ENCODE peak calls at places on chromosomes 1 and 21, in five cellular contexts. I is ovary, X is B cell, L is mesothelial cell of epicardium, B is GM13977. Z is an unnamed sample.

GRCh38 chr1:3919706-3920105 is 19.6 kb upstream of the C1orf174 start:
- DNase-seq in I (no peak), X (no peak), L (no peak), B (no peak), Z (no peak)

GRCh38 chr1:226495716-226496115 is 52.8 kb upstream of the STUM start:
- DNase-seq in I (no peak), X (no peak), L (no peak), B (no peak), Z (no peak)

GRCh38 chr21:42565886-42566523 is 52.4 kb downstream of the SLC37A1 start:
- DNase-seq in I (no peak), X (no peak), L (no peak), B (no peak), Z (no peak)

GRCh38 chr1:210373878-210374599 is 45.3 kb downstream of the HHAT start:
- DNase-seq in I (no peak), X (no peak), L (no peak), B (peak; percentile 66), Z (peak; percentile 64)

GRCh38 chr1:1796466-1796865 is 18.2 kb upstream of the NADK start:
- DNase-seq in I (no peak), X (no peak), L (no peak), B (no peak), Z (no peak)

GRCh38 chr1:94012686-94013330 is 103.6 kb upstream of the GCLM start:
- DNase-seq in I (no peak), X (no peak), L (no peak), B (no peak), Z (no peak)

GRCh38 chr21:33707846-33708245 is 65.5 kb downstream of the ITSN1 start:
- DNase-seq in I (no peak), X (no peak), L (no peak), B (no peak), Z (no peak)

GRCh38 chr21:45074048-45074817 is at the start of gene ADARB1:
- DNase-seq in I (peak; percentile 54), X (peak; percentile 64), L (peak; percentile 75), B (peak; percentile 96), Z (peak; percentile 93)

GRCh38 chr1:226436855-226437491 is 29.1 kb upstream of the PARP1 start:
- DNase-seq in I (no peak), X (peak; percentile 79), L (no peak), B (no peak), Z (no peak)

GRCh38 chr1:25425098-25426085 is 4.8 kb upstream of the RHCE start:
- DNase-seq in I (no peak), X (no peak), L (no peak), B (no peak), Z (no peak)

GRCh38 chr1:8027748-8028631 is 1.9 kb upstream of the ERRFI1 start:
- DNase-seq in I (no peak), X (no peak), L (no peak), B (no peak), Z (no peak)

GRCh38 chr1:221316491-221317056 is 425.3 kb downstream of the DUSP10 start:
- DNase-seq in I (no peak), X (no peak), L (no peak), B (no peak), Z (no peak)

GRCh38 chr1:162359523-162360236 is 17.0 kb downstream of the SPATA46 start:
- DNase-seq in I (no peak), X (no peak), L (no peak), B (no peak), Z (no peak)

GRCh38 chr1:223180803-223181321 is 37.8 kb upstream of the TLR5 start:
- DNase-seq in I (no peak), X (no peak), L (no peak), B (no peak), Z (no peak)

GRCh38 chr1:165533254-165533653 is 10.5 kb upstream of the LRRC52 start:
- DNase-seq in I (no peak), X (no peak), L (no peak), B (no peak), Z (no peak)

GRCh38 chr21:29164330-29164942 is 34.0 kb downstream of the MAP3K7CL start:
- DNase-seq in I (no peak), X (no peak), L (no peak), B (peak; percentile 28), Z (peak; percentile 30)

GRCh38 chr1:228445524-228445866 is 28.8 kb upstream of the TRIM17 start:
- DNase-seq in I (no peak), X (no peak), L (no peak), B (no peak), Z (no peak)

GRCh38 chr1:181482521-181483083 is 715 bp upstream of the CACNA1E start:
- DNase-seq in I (no peak), X (no peak), L (peak; percentile 59), B (peak; percentile 83), Z (peak; percentile 80)

GRCh38 chr1:68426594-68426993 is 23.2 kb downstream of the RPE65 start:
- DNase-seq in I (no peak), X (no peak), L (no peak), B (no peak), Z (no peak)

GRCh38 chr1:151947140-151947539 is 37.8 kb upstream of the THEM4 start:
- DNase-seq in I (no peak), X (no peak), L (no peak), B (no peak), Z (no peak)

GRCh38 chr1:111719561-111720239 is 19.5 kb downstream of the INKA2 start:
- DNase-seq in I (no peak), X (no peak), L (no peak), B (no peak), Z (no peak)

GRCh38 chr1:3135746-3136455 is 66.9 kb downstream of the PRDM16 start:
- DNase-seq in I (no peak), X (no peak), L (no peak), B (no peak), Z (no peak)

GRCh38 chr1:233327938-233328660 is 575 bp downstream of the MAP3K21 start:
- DNase-seq in I (peak; percentile 8), X (no peak), L (peak; percentile 51), B (peak; percentile 43), Z (peak; percentile 22)

GRCh38 chr1:7470904-7471638 is 300.0 kb upstream of the VAMP3 start:
- DNase-seq in I (peak; percentile 77), X (no peak), L (peak; percentile 51), B (no peak), Z (no peak)

GRCh38 chr1:87959236-87959635 is 630.6 kb downstream of the LMO4 start:
- DNase-seq in I (no peak), X (no peak), L (no peak), B (no peak), Z (no peak)

GRCh38 chr1:37323486-37324377 is 150.6 kb upstream of the ZC3H12A start:
- DNase-seq in I (no peak), X (peak; percentile 55), L (no peak), B (peak; percentile 81), Z (peak; percentile 75)

GRCh38 chr1:97901017-97901658 is 19.7 kb downstream of the DPYD start:
- DNase-seq in I (no peak), X (no peak), L (no peak), B (no peak), Z (no peak)

GRCh38 chr1:242081446-242081845 is 82.5 kb upstream of the MAP1LC3C start:
- DNase-seq in I (no peak), X (no peak), L (no peak), B (no peak), Z (no peak)

DNA sequence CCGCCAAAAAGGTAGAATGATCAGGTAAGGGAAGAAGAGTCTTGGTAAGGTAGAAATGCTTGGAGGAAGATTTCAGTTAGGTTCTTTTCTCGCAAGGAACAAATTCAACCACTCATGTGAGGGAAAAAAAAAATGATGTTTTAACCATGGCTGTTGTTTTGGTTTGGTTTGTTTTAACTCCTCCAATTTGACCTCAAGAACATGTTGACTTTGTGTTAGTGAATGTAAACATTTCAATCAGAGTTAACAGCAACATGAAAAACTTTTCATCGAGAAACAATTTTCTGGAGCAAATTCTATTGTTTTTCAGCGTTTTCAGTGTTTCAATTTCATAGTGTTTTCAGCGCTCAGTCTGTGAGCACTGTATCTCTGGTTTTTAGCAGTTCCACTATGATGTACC is 49.0 kb upstream of the PROX1 start:
- DNase-seq in I (no peak), X (no peak), L (no peak), B (no peak), Z (no peak)
- TF ChIP-seq CTCF in I (no peak), X (no peak), L (no peak), B (no peak), Z (no peak)

GRCh38 chr1:244248426-244248825 is 197.3 kb downstream of the ZBTB18 start:
- DNase-seq in I (no peak), X (no peak), L (no peak), B (no peak), Z (no peak)
- TF ChIP-seq CTCF in I (no peak), X (no peak), L (no peak), B (no peak), Z (no peak)

GRCh38 chr1:84541679-84542078 is 32.6 kb downstream of the CTBS start:
- DNase-seq in I (no peak), X (no peak), L (no peak), B (no peak), Z (no peak)
- TF ChIP-seq CTCF in I (no peak), X (no peak), L (no peak), B (peak; percentile 39), Z (peak; percentile 28)

GRCh38 chr21:38175321-38175720 is 81.5 kb upstream of the KCNJ15 start:
- DNase-seq in I (no peak), X (no peak), L (no peak), B (no peak), Z (no peak)
- TF ChIP-seq CTCF in I (no peak), X (no peak), L (no peak), B (no peak), Z (no peak)

GRCh38 chr1:17826165-17826488 is 71.0 kb downstream of the ACTL8 start:
- DNase-seq in I (no peak), X (no peak), L (peak; percentile 61), B (peak; percentile 56), Z (peak; percentile 55)
- TF ChIP-seq CTCF in I (no peak), X (no peak), L (peak; percentile 58), B (peak; percentile 57), Z (peak; percentile 32)